ENCODE peak calls at places on chromosome 14, in ten cellular contexts. One of them, this sample, is unnamed.
A peak's percentile ranks its signal among the peaks of the same experiment; 100 is the strongest.

GRCh38 chr14:59358105-59358504 is 107.1 kb downstream of the GPR135 start:
- DNase-seq in activated CD8-positive, alpha-beta memory T cell treated with anti-CD3 and anti-CD28 coated beads for 24 hours: no peak
- DNase-seq in mucosa of gallbladder: peak; percentile 13
- DNase-seq in hippocampal formation: no peak
- DNase-seq in central memory CD4-positive, alpha-beta T cell: no peak
- DNase-seq in A673: no peak
- DNase-seq in activated T-cell treated with anti-CD3 and anti-CD28 coated beads, Interleukin-2, amount 50 U/mL, for 4 hours: no peak
- DNase-seq in CD8-positive, alpha-beta T cell: no peak
- DNase-seq in Panc1: no peak
- DNase-seq in GM18507: no peak
- DNase-seq in this sample: peak; percentile 47

GRCh38 chr14:84442481-84442880 is 1087.5 kb upstream of the FLRT2 start:
- DNase-seq in CD8-positive, alpha-beta T cell: no peak
- DNase-seq in hippocampal formation: no peak
- DNase-seq in activated CD8-positive, alpha-beta memory T cell treated with anti-CD3 and anti-CD28 coated beads for 24 hours: no peak
- DNase-seq in A673: no peak
- DNase-seq in central memory CD4-positive, alpha-beta T cell: no peak
- DNase-seq in GM18507: no peak
- DNase-seq in Panc1: no peak
- DNase-seq in mucosa of gallbladder: no peak
- DNase-seq in activated T-cell treated with anti-CD3 and anti-CD28 coated beads, Interleukin-2, amount 50 U/mL, for 4 hours: no peak
- DNase-seq in this sample: no peak

GRCh38 chr14:36524874-36525745 is 5.1 kb upstream of the NKX2-1 start:
- DNase-seq in GM18507: no peak
- DNase-seq in activated CD8-positive, alpha-beta memory T cell treated with anti-CD3 and anti-CD28 coated beads for 24 hours: no peak
- DNase-seq in central memory CD4-positive, alpha-beta T cell: no peak
- DNase-seq in A673: peak; percentile 74
- DNase-seq in mucosa of gallbladder: no peak
- DNase-seq in Panc1: no peak
- DNase-seq in activated T-cell treated with anti-CD3 and anti-CD28 coated beads, Interleukin-2, amount 50 U/mL, for 4 hours: no peak
- DNase-seq in CD8-positive, alpha-beta T cell: no peak
- DNase-seq in hippocampal formation: no peak
- DNase-seq in this sample: no peak

GRCh38 chr14:50812856-50813543 is 18.0 kb downstream of the NIN start:
- DNase-seq in A673: no peak
- DNase-seq in central memory CD4-positive, alpha-beta T cell: no peak
- DNase-seq in GM18507: no peak
- DNase-seq in activated CD8-positive, alpha-beta memory T cell treated with anti-CD3 and anti-CD28 coated beads for 24 hours: peak; percentile 55
- DNase-seq in CD8-positive, alpha-beta T cell: no peak
- DNase-seq in hippocampal formation: no peak
- DNase-seq in Panc1: no peak
- DNase-seq in mucosa of gallbladder: no peak
- DNase-seq in activated T-cell treated with anti-CD3 and anti-CD28 coated beads, Interleukin-2, amount 50 U/mL, for 4 hours: no peak
- DNase-seq in this sample: no peak

GRCh38 chr14:61577506-61577931 is 117.8 kb upstream of the HIF1A start:
- DNase-seq in activated CD8-positive, alpha-beta memory T cell treated with anti-CD3 and anti-CD28 coated beads for 24 hours: no peak
- DNase-seq in activated T-cell treated with anti-CD3 and anti-CD28 coated beads, Interleukin-2, amount 50 U/mL, for 4 hours: no peak
- DNase-seq in A673: peak; percentile 26
- DNase-seq in hippocampal formation: no peak
- DNase-seq in GM18507: no peak
- DNase-seq in CD8-positive, alpha-beta T cell: no peak
- DNase-seq in central memory CD4-positive, alpha-beta T cell: no peak
- DNase-seq in mucosa of gallbladder: no peak
- DNase-seq in Panc1: no peak
- DNase-seq in this sample: no peak

GRCh38 chr14:64463198-64463597 is 2.1 kb upstream of the AKAP5 start:
- DNase-seq in Panc1: no peak
- DNase-seq in A673: no peak
- DNase-seq in central memory CD4-positive, alpha-beta T cell: no peak
- DNase-seq in CD8-positive, alpha-beta T cell: no peak
- DNase-seq in GM18507: no peak
- DNase-seq in mucosa of gallbladder: no peak
- DNase-seq in activated CD8-positive, alpha-beta memory T cell treated with anti-CD3 and anti-CD28 coated beads for 24 hours: no peak
- DNase-seq in activated T-cell treated with anti-CD3 and anti-CD28 coated beads, Interleukin-2, amount 50 U/mL, for 4 hours: no peak
- DNase-seq in hippocampal formation: no peak
- DNase-seq in this sample: no peak

GRCh38 chr14:92464716-92465115 is 48.9 kb upstream of the RIN3 start:
- DNase-seq in CD8-positive, alpha-beta T cell: no peak
- DNase-seq in activated CD8-positive, alpha-beta memory T cell treated with anti-CD3 and anti-CD28 coated beads for 24 hours: peak; percentile 43
- DNase-seq in GM18507: no peak
- DNase-seq in Panc1: no peak
- DNase-seq in hippocampal formation: no peak
- DNase-seq in central memory CD4-positive, alpha-beta T cell: no peak
- DNase-seq in A673: no peak
- DNase-seq in mucosa of gallbladder: no peak
- DNase-seq in activated T-cell treated with anti-CD3 and anti-CD28 coated beads, Interleukin-2, amount 50 U/mL, for 4 hours: no peak
- DNase-seq in this sample: no peak

GRCh38 chr14:51258788-51259187 is 18.7 kb downstream of the TMX1 start:
- DNase-seq in A673: no peak
- DNase-seq in mucosa of gallbladder: no peak
- DNase-seq in GM18507: no peak
- DNase-seq in Panc1: no peak
- DNase-seq in hippocampal formation: no peak
- DNase-seq in activated CD8-positive, alpha-beta memory T cell treated with anti-CD3 and anti-CD28 coated beads for 24 hours: no peak
- DNase-seq in central memory CD4-positive, alpha-beta T cell: no peak
- DNase-seq in CD8-positive, alpha-beta T cell: no peak
- DNase-seq in activated T-cell treated with anti-CD3 and anti-CD28 coated beads, Interleukin-2, amount 50 U/mL, for 4 hours: no peak
- DNase-seq in this sample: no peak

GRCh38 chr14:35806006-35806907 is 2.8 kb downstream of the RALGAPA1 start:
- DNase-seq in A673: no peak
- DNase-seq in activated T-cell treated with anti-CD3 and anti-CD28 coated beads, Interleukin-2, amount 50 U/mL, for 4 hours: no peak
- DNase-seq in Panc1: no peak
- DNase-seq in central memory CD4-positive, alpha-beta T cell: no peak
- DNase-seq in CD8-positive, alpha-beta T cell: no peak
- DNase-seq in GM18507: no peak
- DNase-seq in mucosa of gallbladder: no peak
- DNase-seq in activated CD8-positive, alpha-beta memory T cell treated with anti-CD3 and anti-CD28 coated beads for 24 hours: no peak
- DNase-seq in hippocampal formation: no peak
- DNase-seq in this sample: no peak

GRCh38 chr14:65446159-65446558 is 33.6 kb downstream of the FUT8 start:
- DNase-seq in Panc1: no peak
- DNase-seq in mucosa of gallbladder: no peak
- DNase-seq in A673: peak; percentile 18
- DNase-seq in activated T-cell treated with anti-CD3 and anti-CD28 coated beads, Interleukin-2, amount 50 U/mL, for 4 hours: no peak
- DNase-seq in CD8-positive, alpha-beta T cell: no peak
- DNase-seq in GM18507: no peak
- DNase-seq in hippocampal formation: no peak
- DNase-seq in activated CD8-positive, alpha-beta memory T cell treated with anti-CD3 and anti-CD28 coated beads for 24 hours: no peak
- DNase-seq in central memory CD4-positive, alpha-beta T cell: no peak
- DNase-seq in this sample: no peak

GRCh38 chr14:41297961-41298690 is 308.6 kb upstream of the LRFN5 start:
- DNase-seq in mucosa of gallbladder: no peak
- DNase-seq in CD8-positive, alpha-beta T cell: no peak
- DNase-seq in GM18507: no peak
- DNase-seq in A673: peak; percentile 40
- DNase-seq in activated CD8-positive, alpha-beta memory T cell treated with anti-CD3 and anti-CD28 coated beads for 24 hours: no peak
- DNase-seq in central memory CD4-positive, alpha-beta T cell: no peak
- DNase-seq in hippocampal formation: no peak
- DNase-seq in activated T-cell treated with anti-CD3 and anti-CD28 coated beads, Interleukin-2, amount 50 U/mL, for 4 hours: no peak
- DNase-seq in Panc1: no peak
- DNase-seq in this sample: no peak

GRCh38 chr14:37585971-37586759 is 8.9 kb downstream of the FOXA1 start:
- DNase-seq in activated T-cell treated with anti-CD3 and anti-CD28 coated beads, Interleukin-2, amount 50 U/mL, for 4 hours: no peak
- DNase-seq in GM18507: no peak
- DNase-seq in central memory CD4-positive, alpha-beta T cell: no peak
- DNase-seq in A673: no peak
- DNase-seq in activated CD8-positive, alpha-beta memory T cell treated with anti-CD3 and anti-CD28 coated beads for 24 hours: no peak
- DNase-seq in mucosa of gallbladder: no peak
- DNase-seq in CD8-positive, alpha-beta T cell: no peak
- DNase-seq in Panc1: no peak
- DNase-seq in hippocampal formation: no peak
- DNase-seq in this sample: no peak

GRCh38 chr14:101657372-101657771 is 96.1 kb downstream of the DIO3 start:
- DNase-seq in activated CD8-positive, alpha-beta memory T cell treated with anti-CD3 and anti-CD28 coated beads for 24 hours: no peak
- DNase-seq in CD8-positive, alpha-beta T cell: no peak
- DNase-seq in mucosa of gallbladder: no peak
- DNase-seq in Panc1: no peak
- DNase-seq in A673: no peak
- DNase-seq in hippocampal formation: no peak
- DNase-seq in activated T-cell treated with anti-CD3 and anti-CD28 coated beads, Interleukin-2, amount 50 U/mL, for 4 hours: no peak
- DNase-seq in central memory CD4-positive, alpha-beta T cell: no peak
- DNase-seq in GM18507: no peak
- DNase-seq in this sample: no peak

GRCh38 chr14:104390941-104391901 is 188.3 kb upstream of the C14orf180 start:
- DNase-seq in activated CD8-positive, alpha-beta memory T cell treated with anti-CD3 and anti-CD28 coated beads for 24 hours: peak; percentile 62
- DNase-seq in A673: no peak
- DNase-seq in mucosa of gallbladder: no peak
- DNase-seq in Panc1: no peak
- DNase-seq in GM18507: no peak
- DNase-seq in hippocampal formation: no peak
- DNase-seq in CD8-positive, alpha-beta T cell: no peak
- DNase-seq in activated T-cell treated with anti-CD3 and anti-CD28 coated beads, Interleukin-2, amount 50 U/mL, for 4 hours: no peak
- DNase-seq in central memory CD4-positive, alpha-beta T cell: no peak
- DNase-seq in this sample: no peak

GRCh38 chr14:33768458-33768830 is 182.4 kb downstream of the EGLN3 start:
- DNase-seq in hippocampal formation: no peak
- DNase-seq in GM18507: no peak
- DNase-seq in activated T-cell treated with anti-CD3 and anti-CD28 coated beads, Interleukin-2, amount 50 U/mL, for 4 hours: no peak
- DNase-seq in central memory CD4-positive, alpha-beta T cell: no peak
- DNase-seq in mucosa of gallbladder: no peak
- DNase-seq in CD8-positive, alpha-beta T cell: no peak
- DNase-seq in A673: peak; percentile 91
- DNase-seq in activated CD8-positive, alpha-beta memory T cell treated with anti-CD3 and anti-CD28 coated beads for 24 hours: no peak
- DNase-seq in Panc1: no peak
- DNase-seq in this sample: no peak

GRCh38 chr14:76901171-76902055 is 75.2 kb downstream of the LRRC74A start:
- DNase-seq in mucosa of gallbladder: peak; percentile 23
- DNase-seq in central memory CD4-positive, alpha-beta T cell: no peak
- DNase-seq in Panc1: no peak
- DNase-seq in A673: no peak
- DNase-seq in activated CD8-positive, alpha-beta memory T cell treated with anti-CD3 and anti-CD28 coated beads for 24 hours: no peak
- DNase-seq in hippocampal formation: no peak
- DNase-seq in CD8-positive, alpha-beta T cell: no peak
- DNase-seq in GM18507: no peak
- DNase-seq in activated T-cell treated with anti-CD3 and anti-CD28 coated beads, Interleukin-2, amount 50 U/mL, for 4 hours: no peak
- DNase-seq in this sample: no peak

GRCh38 chr14:33542338-33543290 is 408.3 kb downstream of the EGLN3 start:
- DNase-seq in GM18507: no peak
- DNase-seq in activated T-cell treated with anti-CD3 and anti-CD28 coated beads, Interleukin-2, amount 50 U/mL, for 4 hours: no peak
- DNase-seq in central memory CD4-positive, alpha-beta T cell: no peak
- DNase-seq in CD8-positive, alpha-beta T cell: no peak
- DNase-seq in hippocampal formation: no peak
- DNase-seq in Panc1: no peak
- DNase-seq in A673: no peak
- DNase-seq in activated CD8-positive, alpha-beta memory T cell treated with anti-CD3 and anti-CD28 coated beads for 24 hours: no peak
- DNase-seq in mucosa of gallbladder: no peak
- DNase-seq in this sample: no peak

GRCh38 chr14:47194051-47194450 is 481.4 kb downstream of the MDGA2 start:
- DNase-seq in mucosa of gallbladder: no peak
- DNase-seq in GM18507: no peak
- DNase-seq in CD8-positive, alpha-beta T cell: no peak
- DNase-seq in Panc1: no peak
- DNase-seq in A673: peak; percentile 50
- DNase-seq in hippocampal formation: no peak
- DNase-seq in activated CD8-positive, alpha-beta memory T cell treated with anti-CD3 and anti-CD28 coated beads for 24 hours: no peak
- DNase-seq in activated T-cell treated with anti-CD3 and anti-CD28 coated beads, Interleukin-2, amount 50 U/mL, for 4 hours: no peak
- DNase-seq in central memory CD4-positive, alpha-beta T cell: no peak
- DNase-seq in this sample: no peak

GRCh38 chr14:78764240-78764639 is 594.1 kb downstream of the NRXN3 start:
- DNase-seq in GM18507: no peak
- DNase-seq in central memory CD4-positive, alpha-beta T cell: no peak
- DNase-seq in A673: no peak
- DNase-seq in mucosa of gallbladder: peak; percentile 32
- DNase-seq in CD8-positive, alpha-beta T cell: no peak
- DNase-seq in Panc1: no peak
- DNase-seq in hippocampal formation: no peak
- DNase-seq in activated CD8-positive, alpha-beta memory T cell treated with anti-CD3 and anti-CD28 coated beads for 24 hours: no peak
- DNase-seq in activated T-cell treated with anti-CD3 and anti-CD28 coated beads, Interleukin-2, amount 50 U/mL, for 4 hours: no peak
- DNase-seq in this sample: no peak

GRCh38 chr14:40889126-40889525 is 717.5 kb upstream of the LRFN5 start:
- DNase-seq in GM18507: no peak
- DNase-seq in activated CD8-positive, alpha-beta memory T cell treated with anti-CD3 and anti-CD28 coated beads for 24 hours: no peak
- DNase-seq in activated T-cell treated with anti-CD3 and anti-CD28 coated beads, Interleukin-2, amount 50 U/mL, for 4 hours: no peak
- DNase-seq in central memory CD4-positive, alpha-beta T cell: no peak
- DNase-seq in A673: no peak
- DNase-seq in mucosa of gallbladder: no peak
- DNase-seq in Panc1: no peak
- DNase-seq in CD8-positive, alpha-beta T cell: no peak
- DNase-seq in hippocampal formation: no peak
- DNase-seq in this sample: no peak

GRCh38 chr14:99706121-99706900 is 22.2 kb downstream of the CYP46A1 start:
- DNase-seq in CD8-positive, alpha-beta T cell: no peak
- DNase-seq in activated T-cell treated with anti-CD3 and anti-CD28 coated beads, Interleukin-2, amount 50 U/mL, for 4 hours: no peak
- DNase-seq in central memory CD4-positive, alpha-beta T cell: no peak
- DNase-seq in hippocampal formation: no peak
- DNase-seq in activated CD8-positive, alpha-beta memory T cell treated with anti-CD3 and anti-CD28 coated beads for 24 hours: peak; percentile 24
- DNase-seq in A673: no peak
- DNase-seq in GM18507: no peak
- DNase-seq in Panc1: no peak
- DNase-seq in mucosa of gallbladder: no peak
- DNase-seq in this sample: no peak

GRCh38 chr14:22221508-22221907 is 367.5 kb downstream of the DAD1 start:
- DNase-seq in mucosa of gallbladder: no peak
- DNase-seq in central memory CD4-positive, alpha-beta T cell: peak; percentile 9
- DNase-seq in hippocampal formation: no peak
- DNase-seq in Panc1: no peak
- DNase-seq in activated CD8-positive, alpha-beta memory T cell treated with anti-CD3 and anti-CD28 coated beads for 24 hours: no peak
- DNase-seq in activated T-cell treated with anti-CD3 and anti-CD28 coated beads, Interleukin-2, amount 50 U/mL, for 4 hours: no peak
- DNase-seq in A673: peak; percentile 56
- DNase-seq in GM18507: no peak
- DNase-seq in CD8-positive, alpha-beta T cell: no peak
- DNase-seq in this sample: no peak